ENCODE peak calls at places on chromosomes 4 and X, in six cellular contexts. One of them, this sample, is unnamed. For H3K4me1, the result is how much of the 10 kb centered on the place peaks cover.

GRCh38 chrX:108584617-108585211 is 145.1 kb downstream of the COL4A5 start:
- DNase-seq in HCT116: peak
- DNase-seq in mesenchymal stem cell: peak
- DNase-seq in uterus: no peak
- DNase-seq in suprapubic skin: no peak
- DNase-seq in right cardiac atrium: no peak
- DNase-seq in this sample: no peak

GRCh38 chr4:168839758-168840385 is 170.2 kb downstream of the CBR4 start:
- DNase-seq in HCT116: no peak
- DNase-seq in mesenchymal stem cell: peak
- DNase-seq in uterus: peak
- DNase-seq in suprapubic skin: no peak
- DNase-seq in right cardiac atrium: no peak
- DNase-seq in this sample: no peak

GRCh38 chrX:110178179-110178865 is 139.6 kb downstream of the AMMECR1 start:
- DNase-seq in HCT116: no peak
- DNase-seq in mesenchymal stem cell: no peak
- DNase-seq in uterus: no peak
- DNase-seq in suprapubic skin: no peak
- DNase-seq in right cardiac atrium: no peak
- DNase-seq in this sample: no peak

GRCh38 chrX:470686-471085 is 84.0 kb upstream of the PPP2R3B start:
- DNase-seq in HCT116: no peak
- DNase-seq in mesenchymal stem cell: no peak
- DNase-seq in uterus: no peak
- DNase-seq in suprapubic skin: no peak
- DNase-seq in right cardiac atrium: no peak
- DNase-seq in this sample: no peak

GRCh38 chrX:36908801-36909403 is 99.3 kb upstream of the FAM47C start:
- DNase-seq in HCT116: peak
- DNase-seq in mesenchymal stem cell: peak
- DNase-seq in uterus: no peak
- DNase-seq in suprapubic skin: no peak
- DNase-seq in right cardiac atrium: no peak
- DNase-seq in this sample: no peak

GRCh38 chr4:102869569-102870227 is 906 bp downstream of the CISD2 start:
- DNase-seq in HCT116: no peak
- DNase-seq in mesenchymal stem cell: no peak
- DNase-seq in uterus: no peak
- DNase-seq in suprapubic skin: no peak
- DNase-seq in right cardiac atrium: no peak
- DNase-seq in this sample: no peak

GRCh38 chr4:4791299-4791798 is 68.1 kb upstream of the MSX1 start:
- DNase-seq in HCT116: no peak
- DNase-seq in mesenchymal stem cell: no peak
- DNase-seq in uterus: no peak
- DNase-seq in suprapubic skin: peak
- DNase-seq in right cardiac atrium: peak
- DNase-seq in this sample: no peak

GRCh38 chr4:88037936-88038335 is 30.5 kb downstream of the PKD2 start:
- DNase-seq in HCT116: no peak
- DNase-seq in mesenchymal stem cell: no peak
- DNase-seq in uterus: no peak
- DNase-seq in suprapubic skin: no peak
- DNase-seq in right cardiac atrium: no peak
- DNase-seq in this sample: no peak

GRCh38 chrX:148441387-148441786 is 59.0 kb upstream of the AFF2 start:
- DNase-seq in HCT116: no peak
- DNase-seq in mesenchymal stem cell: no peak
- DNase-seq in uterus: no peak
- DNase-seq in suprapubic skin: no peak
- DNase-seq in right cardiac atrium: no peak
- DNase-seq in this sample: no peak

GRCh38 chrX:136867096-136867491 is 13.4 kb downstream of the RBMX start:
- DNase-seq in HCT116: no peak
- DNase-seq in mesenchymal stem cell: no peak
- DNase-seq in uterus: no peak
- DNase-seq in suprapubic skin: no peak
- DNase-seq in right cardiac atrium: no peak
- DNase-seq in this sample: no peak

GRCh38 chrX:41889317-41890025 is 33.9 kb downstream of the CASK start:
- DNase-seq in HCT116: peak
- DNase-seq in mesenchymal stem cell: peak
- DNase-seq in uterus: no peak
- DNase-seq in suprapubic skin: no peak
- DNase-seq in right cardiac atrium: no peak
- DNase-seq in this sample: no peak

GRCh38 chr4:118352843-118353373 is at the start of gene PRSS12:
- DNase-seq in HCT116: peak
- DNase-seq in mesenchymal stem cell: peak
- DNase-seq in uterus: no peak
- DNase-seq in suprapubic skin: peak
- DNase-seq in right cardiac atrium: peak
- DNase-seq in this sample: no peak

GRCh38 chr4:89242864-89243740 is 64.5 kb downstream of the GPRIN3 start:
- DNase-seq in HCT116: no peak
- DNase-seq in mesenchymal stem cell: peak
- DNase-seq in uterus: no peak
- DNase-seq in suprapubic skin: no peak
- DNase-seq in right cardiac atrium: no peak
- DNase-seq in this sample: no peak

GRCh38 chr4:92066485-92066884 is 237.3 kb upstream of the GRID2 start:
- DNase-seq in HCT116: no peak
- DNase-seq in mesenchymal stem cell: no peak
- DNase-seq in uterus: no peak
- DNase-seq in suprapubic skin: no peak
- DNase-seq in right cardiac atrium: no peak
- DNase-seq in this sample: no peak

GRCh38 chr4:65954416-65954815 is 284.1 kb upstream of the EPHA5 start:
- DNase-seq in HCT116: no peak
- DNase-seq in mesenchymal stem cell: no peak
- DNase-seq in uterus: no peak
- DNase-seq in suprapubic skin: no peak
- DNase-seq in right cardiac atrium: no peak
- DNase-seq in this sample: no peak

GRCh38 chr4:151099976-151100417 is 569 bp downstream of the RPS3A start:
- DNase-seq in HCT116: no peak
- DNase-seq in mesenchymal stem cell: no peak
- DNase-seq in uterus: no peak
- DNase-seq in suprapubic skin: no peak
- DNase-seq in right cardiac atrium: no peak
- DNase-seq in this sample: no peak

GRCh38 chr4:142040043-142040442 is 403.7 kb downstream of the IL15 start:
- DNase-seq in HCT116: no peak
- DNase-seq in mesenchymal stem cell: no peak
- DNase-seq in uterus: no peak
- DNase-seq in suprapubic skin: no peak
- DNase-seq in right cardiac atrium: no peak
- DNase-seq in this sample: no peak

GRCh38 chr4:142044271-142044670 is 407.9 kb downstream of the IL15 start:
- DNase-seq in HCT116: no peak
- DNase-seq in mesenchymal stem cell: no peak
- DNase-seq in uterus: no peak
- DNase-seq in suprapubic skin: no peak
- DNase-seq in right cardiac atrium: no peak
- DNase-seq in this sample: no peak

GRCh38 chr4:142045996-142046395 is 409.6 kb downstream of the IL15 start:
- DNase-seq in HCT116: no peak
- DNase-seq in mesenchymal stem cell: no peak
- DNase-seq in uterus: no peak
- DNase-seq in suprapubic skin: no peak
- DNase-seq in right cardiac atrium: no peak
- DNase-seq in this sample: no peak

GRCh38 chr4:142041788-142042187 is 405.4 kb downstream of the IL15 start:
- DNase-seq in HCT116: no peak
- DNase-seq in mesenchymal stem cell: no peak
- DNase-seq in uterus: no peak
- DNase-seq in suprapubic skin: no peak
- DNase-seq in right cardiac atrium: no peak
- DNase-seq in this sample: no peak

DNA sequence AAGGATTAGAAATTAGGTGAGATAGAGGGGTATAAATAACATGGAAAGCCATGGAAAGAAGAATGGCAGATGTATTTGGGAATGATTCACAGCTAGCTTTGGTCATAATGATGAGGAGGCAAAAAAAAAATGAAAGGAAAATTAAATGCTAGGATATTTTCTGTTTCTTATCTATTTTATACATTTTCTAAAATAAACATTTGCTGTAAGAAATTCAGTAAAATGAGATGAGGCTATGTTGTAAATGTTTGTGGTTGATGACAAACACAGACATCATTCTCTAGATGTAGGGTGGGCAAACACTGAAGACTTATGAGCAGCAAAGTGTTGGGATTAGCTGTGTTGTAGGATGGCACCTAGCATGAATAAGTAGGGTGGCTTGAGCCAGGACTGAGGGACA is 407.1 kb downstream of the IL15 start:
- DNase-seq in HCT116: no peak
- DNase-seq in mesenchymal stem cell: peak
- DNase-seq in uterus: no peak
- DNase-seq in suprapubic skin: no peak
- DNase-seq in right cardiac atrium: no peak
- DNase-seq in this sample: no peak
- H3K27ac ChIP-seq in HCT116: no peak
- H3K27ac ChIP-seq in mesenchymal stem cell: no peak
- H3K27ac ChIP-seq in uterus: no peak
- H3K27ac ChIP-seq in suprapubic skin: no peak
- H3K27ac ChIP-seq in right cardiac atrium: no peak
- H3K27ac ChIP-seq in this sample: no peak

DNA sequence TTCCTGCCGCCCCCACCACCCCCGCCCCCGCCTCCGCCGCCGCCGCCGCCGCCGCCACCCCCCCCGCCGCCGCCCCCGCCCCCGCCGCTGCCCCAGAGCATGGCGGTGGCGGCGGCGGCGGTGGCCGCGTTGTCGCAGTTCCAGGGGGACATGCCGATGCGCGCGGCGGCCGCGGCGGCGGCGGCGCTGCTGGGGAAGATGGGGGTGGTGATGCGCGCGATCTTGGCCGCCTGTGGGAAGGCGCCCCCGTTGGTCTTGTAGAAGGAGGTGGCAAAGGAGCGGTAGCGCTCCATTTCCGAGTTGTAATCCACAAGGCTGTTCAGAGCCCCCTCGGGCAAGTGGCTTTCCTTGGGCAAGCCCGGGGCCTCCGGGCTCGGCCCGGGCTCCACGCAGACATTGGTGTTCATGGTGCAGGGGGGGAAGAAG is 3.3 kb downstream of the CXXC4 start:
- DNase-seq in HCT116: no peak
- DNase-seq in mesenchymal stem cell: peak
- DNase-seq in uterus: peak
- DNase-seq in suprapubic skin: no peak
- DNase-seq in right cardiac atrium: peak
- DNase-seq in this sample: peak
- H3K4me1 ChIP-seq in HCT116: under half
- H3K4me1 ChIP-seq in mesenchymal stem cell: under half
- H3K4me1 ChIP-seq in uterus: under half
- H3K4me1 ChIP-seq in suprapubic skin: under half
- H3K4me1 ChIP-seq in right cardiac atrium: under half
- H3K4me1 ChIP-seq in this sample: under half

DNA sequence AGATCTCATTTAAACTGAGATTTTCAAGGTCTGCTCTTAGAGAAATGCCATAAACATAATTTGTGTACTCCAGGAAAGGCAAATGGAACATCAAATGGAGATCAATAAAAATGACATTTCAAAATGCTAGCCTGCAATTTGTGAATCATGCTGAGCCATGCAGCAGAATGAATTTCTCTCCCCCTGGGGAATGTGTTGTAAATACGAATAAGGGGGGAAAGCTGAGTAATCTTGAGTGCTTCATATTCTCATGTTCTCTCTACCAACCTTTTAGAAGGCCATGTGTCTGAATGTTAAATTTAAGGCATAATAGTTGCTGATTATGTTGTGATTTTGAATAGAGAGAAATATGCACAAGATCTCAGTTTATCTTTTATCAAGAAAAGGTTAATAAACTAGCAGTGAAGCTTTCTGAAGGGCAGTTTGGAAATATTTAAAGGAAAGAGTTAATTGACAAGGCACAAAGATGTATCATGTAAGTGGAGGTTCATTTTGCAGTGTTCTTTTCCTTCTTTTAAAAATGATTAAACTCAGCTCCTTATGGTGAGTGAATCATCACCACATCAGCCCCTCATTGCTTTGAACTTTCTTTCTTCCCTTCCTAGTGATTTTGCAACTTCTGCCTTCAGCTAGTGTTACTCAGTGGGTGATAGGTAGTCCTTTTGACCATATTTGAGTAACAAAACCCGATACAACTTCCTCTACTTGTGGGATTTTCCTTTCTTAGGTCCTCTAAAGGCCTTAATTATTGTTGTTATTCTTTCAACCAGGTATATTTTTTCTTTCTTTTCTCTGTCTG is 8.0 kb downstream of the ZCCHC4 start:
- DNase-seq in HCT116: no peak
- DNase-seq in mesenchymal stem cell: peak
- DNase-seq in uterus: no peak
- DNase-seq in suprapubic skin: no peak
- DNase-seq in right cardiac atrium: no peak
- DNase-seq in this sample: no peak
- H3K4me3 ChIP-seq in HCT116: no peak
- H3K4me3 ChIP-seq in mesenchymal stem cell: no peak
- H3K4me3 ChIP-seq in uterus: no peak
- H3K4me3 ChIP-seq in suprapubic skin: no peak
- H3K4me3 ChIP-seq in right cardiac atrium: no peak
- H3K4me3 ChIP-seq in this sample: no peak

GRCh38 chr4:155666701-155667537 is at the start of gene GUCY1A1:
- DNase-seq in HCT116: no peak
- DNase-seq in mesenchymal stem cell: peak
- DNase-seq in uterus: peak
- DNase-seq in suprapubic skin: peak
- DNase-seq in right cardiac atrium: peak
- DNase-seq in this sample: no peak
- H3K27ac ChIP-seq in HCT116: no peak
- H3K27ac ChIP-seq in mesenchymal stem cell: peak
- H3K27ac ChIP-seq in uterus: peak
- H3K27ac ChIP-seq in suprapubic skin: peak
- H3K27ac ChIP-seq in right cardiac atrium: peak
- H3K27ac ChIP-seq in this sample: peak

GRCh38 chrX:143378851-143379250 is 138.4 kb downstream of the SPANXN3 start:
- DNase-seq in HCT116: no peak
- DNase-seq in mesenchymal stem cell: no peak
- DNase-seq in uterus: no peak
- DNase-seq in suprapubic skin: no peak
- DNase-seq in right cardiac atrium: no peak
- DNase-seq in this sample: no peak
- H3K4me1 ChIP-seq in HCT116: under half
- H3K4me1 ChIP-seq in mesenchymal stem cell: under half
- H3K4me1 ChIP-seq in uterus: under half
- H3K4me1 ChIP-seq in suprapubic skin: under half
- H3K4me1 ChIP-seq in right cardiac atrium: under half
- H3K4me1 ChIP-seq in this sample: under half

DNA sequence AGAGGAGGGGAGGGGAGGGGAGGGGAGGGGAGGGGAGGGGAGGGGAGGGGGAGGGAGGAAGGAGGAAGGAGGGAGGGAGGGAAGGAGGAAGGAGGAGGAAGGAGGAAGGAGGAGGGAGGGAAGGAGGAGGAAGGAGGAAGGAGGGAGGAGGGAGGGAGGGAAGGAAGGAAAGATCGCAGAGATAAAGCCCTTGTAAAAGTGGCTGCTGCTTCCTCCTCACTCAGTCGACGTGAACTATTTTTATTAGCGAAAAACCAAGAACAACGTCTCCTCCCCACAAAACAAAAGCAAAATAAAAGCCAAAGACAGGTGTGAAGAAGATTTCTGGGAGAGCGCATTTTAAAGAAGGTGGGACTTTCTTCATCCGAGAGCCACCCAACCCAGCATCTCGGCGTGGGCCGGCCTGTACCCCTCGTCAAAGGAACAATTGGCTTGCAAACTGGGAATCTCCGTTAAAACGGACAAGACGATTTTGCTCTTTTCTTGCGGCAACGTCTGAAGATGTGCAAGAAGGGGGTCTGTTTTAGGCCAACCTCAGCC is 40.7 kb upstream of the ASMTL start:
- DNase-seq in HCT116: no peak
- DNase-seq in mesenchymal stem cell: no peak
- DNase-seq in uterus: no peak
- DNase-seq in suprapubic skin: no peak
- DNase-seq in right cardiac atrium: no peak
- DNase-seq in this sample: no peak
- H3K4me3 ChIP-seq in HCT116: no peak
- H3K4me3 ChIP-seq in mesenchymal stem cell: no peak
- H3K4me3 ChIP-seq in uterus: no peak
- H3K4me3 ChIP-seq in suprapubic skin: no peak
- H3K4me3 ChIP-seq in right cardiac atrium: no peak
- H3K4me3 ChIP-seq in this sample: no peak

This sample was measured in gastrocnemius medialis.